ENCODE peak calls at places on chromosomes 3 and 15, in four cellular contexts. P is tibial artery, S is IMR-90, M is BJ. X is an unnamed sample.

GRCh38 chr3:46634856-46635255 is 22.5 kb downstream of the FAM240A start:
- DNase-seq in P (no peak), S (no peak), M (no peak), X (no peak)

GRCh38 chr3:12034440-12034839 is 30.3 kb downstream of the SYN2 start:
- DNase-seq in P (no peak), S (no peak), M (no peak), X (no peak)

GRCh38 chr15:45254405-45255293 is 2.6 kb downstream of the SLC28A2 start:
- DNase-seq in P (no peak), S (peak; percentile 71), M (no peak), X (no peak)

GRCh38 chr3:50853936-50854335 is 179.2 kb downstream of the DOCK3 start:
- DNase-seq in P (no peak), S (no peak), M (no peak), X (no peak)

GRCh38 chr15:69465253-69465652 is 12.6 kb downstream of the RPLP1 start:
- DNase-seq in P (no peak), S (no peak), M (no peak), X (no peak)

GRCh38 chr3:139916271-139916670 is 18.7 kb upstream of the CLSTN2 start:
- DNase-seq in P (no peak), S (no peak), M (no peak), X (no peak)

GRCh38 chr15:101031203-101031602 is 112.0 kb downstream of the LRRK1 start:
- DNase-seq in P (no peak), S (peak; percentile 32), M (no peak), X (no peak)

GRCh38 chr3:101574388-101575156 is 592 bp downstream of the PCNP start:
- DNase-seq in P (peak; percentile 56), S (peak; percentile 62), M (no peak), X (peak; percentile 72)

GRCh38 chr3:149479621-149480325 is 5.3 kb downstream of the TM4SF4 start:
- DNase-seq in P (no peak), S (peak; percentile 31), M (no peak), X (no peak)

GRCh38 chr15:63601026-63601726 is 4.0 kb downstream of the FBXL22 start:
- DNase-seq in P (no peak), S (peak; percentile 44), M (no peak), X (no peak)

GRCh38 chr3:12929801-12930200 is 88.4 kb upstream of the RPL32 start:
- DNase-seq in P (no peak), S (no peak), M (no peak), X (no peak)

GRCh38 chr15:62306851-62307504 is 141.9 kb upstream of the C2CD4B start:
- DNase-seq in P (peak; percentile 42), S (peak; percentile 67), M (no peak), X (peak; percentile 83)

GRCh38 chr3:66785191-66785909 is 212.8 kb upstream of the KBTBD8 start:
- DNase-seq in P (no peak), S (no peak), M (no peak), X (no peak)

GRCh38 chr3:187695434-187695833 is 6.9 kb downstream of the RTP2 start:
- DNase-seq in P (no peak), S (no peak), M (no peak), X (no peak)

GRCh38 chr3:60552581-60552980 is 698.7 kb downstream of the FHIT start:
- DNase-seq in P (no peak), S (peak; percentile 21), M (no peak), X (no peak)

DNA sequence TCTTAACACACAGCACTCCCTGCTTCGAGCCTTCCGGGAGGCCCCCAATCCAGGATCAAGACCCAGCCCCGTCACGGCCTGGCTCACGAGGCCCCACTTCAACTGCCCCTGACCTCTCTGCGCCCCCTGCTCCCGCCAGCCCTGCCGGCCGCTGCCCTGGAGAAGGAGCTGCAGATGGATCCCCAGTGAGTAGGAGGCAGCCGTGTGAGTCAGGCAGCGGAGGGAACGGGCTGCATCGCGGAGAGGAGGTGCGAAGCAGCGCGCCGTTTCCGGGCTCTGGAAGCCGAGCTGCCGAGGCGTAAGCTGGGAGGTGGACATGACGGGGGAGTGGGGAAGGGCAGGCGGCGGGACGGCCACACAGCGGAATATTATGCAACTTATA is 133.4 kb downstream of the TPRA1 start:
- DNase-seq in P (peak; percentile 25), S (peak; percentile 60), M (no peak), X (no peak)
- H3K27me3 ChIP-seq in P (peaks cover 67% of the 10 kb centered on the region), S (peaks cover 32% of the 10 kb centered on the region), M (peaks cover 11% of the 10 kb centered on the region), X (no peaks in the 10 kb centered on the region)

GRCh38 chr3:175342196-175342595 is 483.1 kb downstream of the NAALADL2 start:
- DNase-seq in P (no peak), S (peak; percentile 15), M (no peak), X (no peak)

GRCh38 chr3:175337631-175338030 is 478.5 kb downstream of the NAALADL2 start:
- DNase-seq in P (no peak), S (no peak), M (no peak), X (no peak)

GRCh38 chr3:175340338-175341015 is 481.3 kb downstream of the NAALADL2 start:
- DNase-seq in P (no peak), S (no peak), M (no peak), X (no peak)

GRCh38 chr3:175336406-175337133 is 477.4 kb downstream of the NAALADL2 start:
- DNase-seq in P (no peak), S (no peak), M (no peak), X (no peak)

GRCh38 chr3:175338775-175339535 is 479.8 kb downstream of the NAALADL2 start:
- DNase-seq in P (peak; percentile 36), S (peak; percentile 73), M (no peak), X (no peak)
- H3K27me3 ChIP-seq in P (no peaks in the 10 kb centered on the region), S (no peaks in the 10 kb centered on the region), M (no peaks in the 10 kb centered on the region), X (no peaks in the 10 kb centered on the region)

DNA sequence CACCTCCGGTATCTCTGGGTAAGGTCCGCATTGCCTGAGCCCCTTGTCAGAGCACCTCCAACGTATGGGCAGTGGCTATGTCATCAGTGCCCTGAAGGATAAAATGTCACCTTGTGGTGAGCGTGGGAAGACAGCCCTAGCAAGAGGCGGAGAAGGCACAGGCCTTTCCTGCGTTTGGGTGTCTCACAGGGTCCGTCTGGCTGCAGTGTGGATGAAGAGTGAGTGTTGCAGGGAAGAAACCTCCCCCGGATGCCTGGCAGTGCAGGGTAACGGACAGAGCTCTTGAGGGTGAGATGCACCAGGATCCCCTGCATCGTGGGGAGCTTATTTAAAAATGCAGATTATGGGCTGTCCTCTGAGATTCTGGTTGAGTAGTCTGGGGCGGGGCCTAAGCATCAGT is 68.4 kb downstream of the FAM43A start:
- DNase-seq in P (no peak), S (no peak), M (no peak), X (no peak)
- H3K27me3 ChIP-seq in P (peaks cover 14% of the 10 kb centered on the region), S (peaks cover 50% of the 10 kb centered on the region), M (peaks cover 14% of the 10 kb centered on the region), X (no peaks in the 10 kb centered on the region)

GRCh38 chr15:36887214-36888017 is 212.9 kb downstream of the MEIS2 start:
- DNase-seq in P (no peak), S (no peak), M (no peak), X (no peak)
- H3K27me3 ChIP-seq in P (peaks cover 56% of the 10 kb centered on the region), S (peaks cover 12% of the 10 kb centered on the region), M (peaks cover under 1% of the 10 kb centered on the region), X (no peaks in the 10 kb centered on the region)

DNA sequence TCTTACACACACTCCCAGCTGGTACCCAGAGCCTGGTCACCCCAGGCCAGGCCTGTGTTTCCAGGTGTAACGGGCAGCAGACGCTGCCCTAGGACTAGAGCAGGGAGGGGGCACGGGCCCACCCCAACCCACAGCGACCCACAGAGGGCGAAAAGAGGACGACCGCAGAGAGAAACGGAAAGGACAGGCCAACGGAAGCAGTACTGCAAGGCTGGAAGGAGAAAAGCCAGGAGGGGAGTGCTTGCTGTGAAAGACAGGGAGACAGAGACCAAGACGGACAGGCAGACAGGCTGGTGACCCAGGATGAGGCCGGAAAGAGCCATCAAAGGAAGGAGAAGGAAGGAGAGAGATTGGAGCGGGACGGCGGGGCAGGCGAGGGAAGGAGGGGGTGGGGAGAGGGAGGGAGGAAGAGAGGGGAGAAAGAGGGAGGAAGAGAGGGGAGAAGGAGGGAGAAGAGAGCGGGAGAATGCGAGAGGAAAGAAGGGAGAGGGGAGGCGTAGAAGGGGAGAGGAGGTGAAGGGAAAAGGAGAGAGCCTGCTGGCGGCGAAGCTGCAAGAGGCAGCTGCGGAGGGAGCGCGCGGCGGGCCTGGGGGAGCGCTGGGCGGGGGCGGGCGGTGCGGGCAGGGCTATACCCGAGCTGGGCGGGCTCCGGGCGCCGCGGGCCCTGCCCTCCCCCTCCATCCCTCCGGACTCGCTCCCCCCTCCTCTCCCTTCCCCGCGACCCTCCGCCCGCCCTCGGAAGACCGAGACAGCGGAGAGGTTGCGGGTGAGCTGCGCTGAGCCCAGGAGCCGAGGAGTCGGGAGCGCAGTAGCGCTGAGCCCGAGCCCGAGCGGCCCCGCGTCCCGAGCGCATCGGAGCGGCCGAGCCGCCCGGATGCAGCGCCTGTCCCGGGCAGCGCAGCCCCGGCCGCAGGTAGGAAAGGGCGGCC is at the start of gene SLC6A1:
- DNase-seq in P (no peak), S (no peak), M (no peak), X (no peak)
- H3K27me3 ChIP-seq in P (peaks cover 42% of the 10 kb centered on the region), S (peaks cover 69% of the 10 kb centered on the region), M (peaks cover 45% of the 10 kb centered on the region), X (no peaks in the 10 kb centered on the region)